ENCODE peak calls at places on chromosomes 11 and 22, in five cellular contexts. N, Q, X, Y and J are unnamed samples.

GRCh38 chr11:20013346-20014066 is 146.8 kb downstream of the DBX1 start:
- DNase-seq in N (no peak), X (no peak), Y (no peak), Q (no peak), J (no peak)

GRCh38 chr11:63489879-63490278 is 1.1 kb downstream of the PLAAT5 start:
- DNase-seq in Q (no peak), N (no peak), X (no peak), Y (no peak), J (no peak)

GRCh38 chr11:44680982-44681597 is 45.7 kb upstream of the TSPAN18 start:
- DNase-seq in Y (no peak), N (no peak), X (no peak), Q (no peak), J (no peak)

GRCh38 chr22:35892192-35892591 is 136.4 kb downstream of the RBFOX2 start:
- DNase-seq in Q (peak), X (no peak), Y (no peak), N (no peak), J (no peak)

GRCh38 chr11:19918302-19919049 is 205.8 kb downstream of the NAV2 start:
- DNase-seq in Y (no peak), Q (peak), N (no peak), X (no peak), J (no peak)

GRCh38 chr11:46387919-46388618 is 3.5 kb downstream of the CHRM4 start:
- DNase-seq in X (no peak), N (no peak), Y (no peak), Q (no peak), J (no peak)

GRCh38 chr22:33918676-33919590 is 1.3 kb downstream of the LARGE1 start:
- DNase-seq in N (no peak), Q (no peak), Y (no peak), X (no peak), J (no peak)

GRCh38 chr11:18749681-18750319 is 23.8 kb upstream of the IGSF22 start:
- DNase-seq in N (no peak), Q (peak), X (no peak), Y (no peak), J (peak)

GRCh38 chr11:70725272-70725671 is 326.9 kb downstream of the CTTN start:
- DNase-seq in X (no peak), Q (no peak), N (no peak), Y (no peak), J (no peak)